ENCODE peak calls at places on chromosomes 11 and 22, in seven cellular contexts. L is suprapubic skin; I is GM23338; A is PC-3; P is effector memory CD4-positive, alpha-beta T cell; B is foreskin keratinocyte; Q is neural progenitor cell. O is an unnamed sample.

GRCh38 chr11:6703247-6704063 is 20.3 kb upstream of the MRPL17 start:
- DNase-seq in P (peak; percentile 5), B (peak; percentile 60), A (peak; percentile 76), I (peak; percentile 78), Q (peak; percentile 67), L (no peak), O (peak; percentile 22)

GRCh38 chr11:132913886-132914285 is 618.4 kb downstream of the OPCML start:
- DNase-seq in Q (no peak), B (no peak), A (no peak), L (no peak), P (no peak), I (no peak), O (no peak)

GRCh38 chr11:27196040-27196897 is 155.7 kb downstream of the BBOX1 start:
- DNase-seq in A (no peak), B (no peak), P (no peak), Q (no peak), I (no peak), L (no peak), O (no peak)

GRCh38 chr11:94046796-94047195 is 25.6 kb downstream of the HEPHL1 start:
- DNase-seq in I (no peak), Q (no peak), P (no peak), L (no peak), A (peak; percentile 61), B (no peak), O (no peak)

GRCh38 chr11:70144262-70144661 is 58.8 kb upstream of the FADD start:
- DNase-seq in A (no peak), B (no peak), Q (no peak), I (no peak), P (no peak), L (no peak), O (no peak)

GRCh38 chr22:17920145-17920605 is 104.2 kb downstream of the MICAL3 start:
- DNase-seq in Q (peak; percentile 59), B (peak; percentile 63), L (no peak), I (peak; percentile 69), P (no peak), A (no peak), O (no peak)

GRCh38 chr11:107040447-107041444 is 22.5 kb upstream of the GUCY1A2 start:
- DNase-seq in I (no peak), A (peak; percentile 63), B (peak; percentile 27), L (no peak), Q (no peak), P (no peak), O (no peak)

GRCh38 chr22:27474112-27474571 is 327.4 kb downstream of the MN1 start:
- DNase-seq in L (no peak), I (no peak), B (peak; percentile 94), P (no peak), A (peak; percentile 77), Q (no peak), O (no peak)

GRCh38 chr11:12321217-12321937 is 56.0 kb upstream of the PARVA start:
- DNase-seq in A (no peak), I (no peak), P (no peak), L (no peak), B (no peak), Q (no peak), O (no peak)

GRCh38 chr11:114111369-114112042 is 52.0 kb downstream of the ZBTB16 start:
- DNase-seq in I (no peak), B (no peak), L (no peak), P (no peak), Q (no peak), A (no peak), O (no peak)

GRCh38 chr11:86905252-86905651 is 49.9 kb downstream of the FZD4 start:
- DNase-seq in A (no peak), I (no peak), P (no peak), Q (no peak), B (no peak), L (no peak), O (no peak)

GRCh38 chr11:44608654-44609027 is 43.2 kb downstream of the CD82 start:
- DNase-seq in I (no peak), A (no peak), L (no peak), Q (no peak), B (no peak), P (no peak), O (no peak)

GRCh38 chr11:78432058-78432515 is 14.5 kb upstream of the GAB2 start:
- DNase-seq in A (peak; percentile 37), I (peak; percentile 60), P (no peak), B (no peak), Q (peak; percentile 52), L (no peak), O (no peak)

DNA sequence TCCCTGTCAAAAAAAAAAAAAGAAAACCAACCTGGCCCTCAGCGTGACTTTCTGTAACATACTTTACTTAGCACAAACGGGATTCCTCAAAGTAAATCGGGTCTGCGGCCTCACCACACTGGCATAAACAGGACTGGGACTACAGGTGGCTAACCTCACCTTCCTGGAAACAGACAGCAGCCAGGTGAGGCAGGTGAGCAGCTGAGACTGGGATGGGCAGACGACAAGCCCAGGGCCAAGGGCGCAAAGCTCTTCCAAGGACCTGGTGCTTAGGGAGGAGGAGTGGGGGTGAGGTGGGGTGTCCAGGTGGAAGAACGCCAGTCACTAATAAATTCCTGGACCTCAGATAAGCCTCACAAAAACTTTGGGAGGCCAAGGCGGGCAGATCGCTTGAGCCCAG is 15.0 kb downstream of the CPT1A start:
- DNase-seq in A (no peak), B (no peak), I (no peak), Q (no peak), L (no peak), P (no peak), O (no peak)
- H3K27ac ChIP-seq in A (no peak overlapping the region), B (no peak overlapping the region), I (no peak overlapping the region), Q (no peak overlapping the region), L (no peak overlapping the region), P (no peak overlapping the region), O (no peak overlapping the region)

GRCh38 chr11:64415286-64415685 is 56.3 kb downstream of the RPS6KA4 start:
- DNase-seq in A (no peak), I (peak; percentile 60), L (no peak), P (no peak), Q (peak; percentile 30), B (no peak), O (no peak)
- H3K27ac ChIP-seq in A (no peak overlapping the region), I (no peak overlapping the region), L (no peak overlapping the region), P (no peak overlapping the region), Q (no peak overlapping the region), B (no peak overlapping the region), O (no peak overlapping the region)

DNA sequence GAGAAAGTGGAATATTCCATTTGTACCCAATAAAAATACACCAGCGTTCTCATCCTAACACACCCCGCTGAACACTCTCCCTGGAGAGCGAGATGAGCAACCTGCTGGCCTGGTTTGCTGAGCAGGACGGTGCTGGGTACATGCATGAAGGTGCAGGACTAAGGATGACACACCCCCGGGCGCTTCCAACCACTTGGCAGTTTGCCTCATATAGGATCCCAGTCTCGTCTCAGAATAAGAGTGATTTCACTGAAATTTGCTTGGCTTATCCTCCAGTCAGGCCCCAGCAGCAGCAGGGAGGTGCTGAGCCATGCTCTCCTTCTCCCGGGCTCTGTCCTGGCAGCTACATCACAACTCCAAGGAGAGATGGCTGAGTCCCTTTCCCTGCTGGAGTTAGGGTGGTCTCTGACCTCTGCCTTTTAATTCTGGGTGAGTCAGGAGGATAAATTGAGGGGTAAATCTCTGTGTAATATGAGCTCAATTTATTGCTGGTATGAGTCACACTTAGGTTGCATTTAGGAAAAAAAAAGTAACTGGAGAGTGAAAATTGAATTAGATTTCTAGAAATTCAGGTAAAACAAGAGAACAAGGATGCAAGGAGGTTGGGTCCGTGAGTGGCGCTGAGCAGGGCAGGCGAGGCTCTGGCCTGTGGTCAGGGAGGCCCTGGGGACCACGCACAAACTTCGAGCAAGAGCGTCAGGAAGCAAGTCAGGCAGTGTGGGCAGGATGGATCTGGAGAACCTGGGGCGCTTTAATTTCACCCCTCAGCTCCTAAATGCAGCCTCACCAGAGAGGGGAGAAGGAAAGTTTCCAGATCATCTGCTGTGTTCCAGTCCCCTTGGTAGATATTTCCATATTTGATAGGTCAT is 974.0 kb downstream of the TBC1D22A start:
- DNase-seq in L (no peak), P (no peak), A (peak; percentile 86), Q (no peak), I (no peak), B (peak; percentile 30), O (no peak)
- H3K27ac ChIP-seq in L (no peak overlapping the region), P (no peak overlapping the region), A (peak overlapping the region; percentile 69), Q (no peak overlapping the region), I (no peak overlapping the region), B (no peak overlapping the region), O (no peak overlapping the region)

DNA sequence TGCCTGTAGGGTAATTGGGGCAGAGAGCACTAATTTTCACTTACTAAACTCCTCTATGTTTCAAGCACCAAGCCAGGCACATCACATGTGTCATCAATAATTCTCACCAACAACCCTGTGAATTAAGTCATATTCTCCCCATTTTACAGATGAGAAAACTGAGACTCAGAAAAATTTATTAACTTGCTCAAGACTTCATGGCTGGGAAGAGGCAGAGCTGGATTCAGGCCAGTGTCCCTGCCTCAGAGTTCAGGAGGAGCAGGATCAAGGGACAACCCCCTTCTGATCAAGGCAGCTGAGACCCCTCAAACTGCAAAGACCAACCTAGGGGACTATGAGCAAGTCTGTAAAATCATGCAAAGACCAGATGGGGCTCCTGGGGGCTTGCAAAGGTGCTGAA is 2.1 kb downstream of the SMIM35 start:
- DNase-seq in A (no peak), P (no peak), L (no peak), Q (no peak), I (no peak), B (no peak), O (no peak)
- H3K27ac ChIP-seq in A (no peak overlapping the region), P (no peak overlapping the region), L (no peak overlapping the region), Q (no peak overlapping the region), I (no peak overlapping the region), B (no peak overlapping the region), O (no peak overlapping the region)

GRCh38 chr11:134119094-134119493 is 50.2 kb downstream of the JAM3 start:
- DNase-seq in P (no peak), Q (no peak), I (no peak), A (no peak), L (no peak), B (peak; percentile 54), O (no peak)
- H3K27ac ChIP-seq in P (no peak overlapping the region), Q (no peak overlapping the region), I (no peak overlapping the region), A (no peak overlapping the region), L (no peak overlapping the region), B (no peak overlapping the region), O (no peak overlapping the region)

O was measured in iPS DF 6.9.